ENCODE peak calls at places on chromosomes 4 and X, in nine cellular contexts. V, Q, I, K, J, Y, W, C and E are unnamed samples.

GRCh38 chrX:39772057-39772832 is 325.5 kb downstream of the BCOR start:
- DNase-seq in W (peak; percentile 16), K (no peak), I (peak; percentile 81), Q (no peak), C (peak; percentile 60), Y (peak; percentile 52), J (peak; percentile 54), V (peak; percentile 30), E (no peak)

GRCh38 chr4:95077864-95078263 is 320.1 kb downstream of the BMPR1B start:
- DNase-seq in V (no peak), I (no peak), C (no peak), W (no peak), Y (no peak), Q (no peak), J (no peak), K (no peak), E (no peak)

GRCh38 chr4:137124278-137124932 is 407.9 kb downstream of the PCDH18 start:
- DNase-seq in Y (peak; percentile 49), V (peak; percentile 49), Q (peak; percentile 54), C (no peak), J (no peak), K (peak; percentile 74), W (peak; percentile 8), I (peak; percentile 17), E (peak; percentile 78)

GRCh38 chrX:102950908-102951866 is 14.1 kb downstream of the RAB40AL start:
- DNase-seq in J (peak; percentile 44), V (peak; percentile 76), C (peak; percentile 57), Y (peak; percentile 47), I (peak; percentile 27), W (peak; percentile 19), K (peak; percentile 57), Q (peak; percentile 10), E (peak; percentile 74)

GRCh38 chr4:90474484-90474883 is 347.3 kb downstream of the CCSER1 start:
- DNase-seq in W (no peak), C (no peak), K (no peak), V (no peak), I (no peak), J (no peak), Q (no peak), Y (no peak), E (peak; percentile 5)

GRCh38 chr4:89583106-89583505 is 253.9 kb downstream of the SNCA start:
- DNase-seq in C (no peak), V (no peak), Q (no peak), W (no peak), K (no peak), I (no peak), Y (no peak), J (no peak), E (no peak)

GRCh38 chr4:47065099-47065498 is 33.7 kb downstream of the GABRB1 start:
- DNase-seq in J (no peak), K (no peak), C (no peak), Q (no peak), W (no peak), I (no peak), Y (peak; percentile 2), V (no peak), E (no peak)

GRCh38 chrX:136166221-136166855 is 19.0 kb downstream of the FHL1 start:
- DNase-seq in W (no peak), V (peak; percentile 23), Q (no peak), I (no peak), C (no peak), Y (peak; percentile 33), J (no peak), K (no peak), E (peak; percentile 37)

GRCh38 chr4:995311-996026 is 2.3 kb upstream of the SLC26A1 start:
- DNase-seq in Q (no peak), Y (no peak), V (no peak), W (no peak), C (no peak), I (no peak), J (no peak), K (no peak), E (no peak)

GRCh38 chr4:51895158-51895557 is 52.2 kb downstream of the DCUN1D4 start:
- DNase-seq in Q (no peak), J (no peak), V (no peak), C (no peak), I (no peak), K (no peak), Y (peak; percentile 1), W (peak; percentile 29), E (no peak)

GRCh38 chr4:6580353-6580752 is 5.4 kb downstream of the MAN2B2 start:
- DNase-seq in W (no peak), K (no peak), I (no peak), J (no peak), Q (no peak), C (no peak), V (no peak), Y (no peak), E (no peak)

GRCh38 chrX:120428309-120428708 is 40.8 kb downstream of the LAMP2 start:
- DNase-seq in W (no peak), Q (no peak), C (no peak), I (no peak), V (no peak), K (no peak), J (no peak), Y (no peak), E (peak; percentile 15)

GRCh38 chrX:48474127-48474526 is 1.9 kb upstream of the FTSJ1 start:
- DNase-seq in C (no peak), Q (no peak), J (no peak), V (peak; percentile 31), W (no peak), Y (peak; percentile 41), I (no peak), K (peak; percentile 3), E (peak; percentile 65)

GRCh38 chrX:78106651-78106986 is 2.6 kb downstream of the PGK1 start:
- DNase-seq in W (no peak), J (no peak), I (no peak), V (no peak), Y (no peak), Q (no peak), C (no peak), K (no peak), E (no peak)

GRCh38 chr4:15754323-15754722 is 23.8 kb upstream of the CD38 start:
- DNase-seq in K (no peak), W (no peak), C (peak; percentile 59), Q (no peak), J (no peak), Y (peak; percentile 40), V (no peak), I (no peak), E (no peak)